ENCODE peak calls at places on chromosomes 3 and 15, in seven cellular contexts. N is cardiac fibroblast; Z is AG10803; X is stimulated activated naive CD8-positive, alpha-beta T cell treated with anti-CD3 and anti-CD28 coated beads, Interleukin-15, amount 100 ng/mL, for 72 hours; B is glutamatergic neuron; G is endothelial cell; H is activated naive CD4-positive, alpha-beta T cell treated with anti-CD3 and anti-CD28 coated beads, Interleukin-2, amount 10 ng/mL, durations not matched to agents 7 days and 5 days. Q is an unnamed sample.

GRCh38 chr15:70672081-70672480 is 91.3 kb downstream of the UACA start:
- DNase-seq in X (no peak), Z (peak; percentile 51), B (no peak), G (no peak), H (no peak), N (no peak), Q (no peak)

GRCh38 chr3:50327943-50328691 is at the start of gene TUSC2:
- DNase-seq in N (peak; percentile 97), Z (peak; percentile 94), G (peak; percentile 93), B (peak; percentile 97), X (peak; percentile 89), H (peak; percentile 97), Q (peak; percentile 96)

GRCh38 chr15:78599189-78599588 is 21.6 kb downstream of the CHRNA3 start:
- DNase-seq in G (no peak), Z (no peak), X (no peak), B (no peak), H (no peak), N (no peak), Q (no peak)

GRCh38 chr15:86491118-86491517 is 411.4 kb downstream of the AGBL1 start:
- DNase-seq in G (no peak), Z (no peak), H (no peak), X (no peak), B (no peak), N (no peak), Q (no peak)

GRCh38 chr3:131795382-131796085 is 239.3 kb downstream of the CPNE4 start:
- DNase-seq in Z (no peak), X (no peak), B (no peak), H (no peak), G (no peak), N (peak; percentile 51), Q (no peak)

GRCh38 chr3:39288300-39288808 is 8.5 kb upstream of the CX3CR1 start:
- DNase-seq in N (peak; percentile 76), B (peak; percentile 87), Z (peak; percentile 60), G (peak; percentile 89), H (peak; percentile 90), X (peak; percentile 80), Q (peak; percentile 93)

GRCh38 chr15:68991723-68992122 is 22.8 kb upstream of the NOX5 start:
- DNase-seq in B (no peak), N (peak; percentile 60), X (no peak), G (no peak), H (no peak), Z (no peak), Q (no peak)

GRCh38 chr3:178672263-178672662 is 136.0 kb downstream of the KCNMB2 start:
- DNase-seq in B (no peak), G (no peak), Z (peak; percentile 3), X (no peak), H (no peak), N (no peak), Q (no peak)

GRCh38 chr3:159724627-159725026 is 264.0 kb upstream of the IL12A start:
- DNase-seq in G (no peak), Z (peak; percentile 65), H (no peak), N (no peak), X (no peak), B (no peak), Q (peak; percentile 40)

GRCh38 chr3:131796558-131796957 is 238.3 kb downstream of the CPNE4 start:
- DNase-seq in H (no peak), G (no peak), Z (no peak), N (no peak), B (no peak), X (no peak), Q (no peak)

GRCh38 chr3:46844851-46845250 is 18.4 kb downstream of the MYL3 start:
- DNase-seq in X (no peak), Z (no peak), G (no peak), N (no peak), B (no peak), H (no peak), Q (no peak)

GRCh38 chr3:171878441-171879225 is 35.5 kb downstream of the TMEM212 start:
- DNase-seq in X (no peak), N (peak; percentile 84), B (no peak), Z (peak; percentile 89), G (no peak), H (no peak), Q (peak; percentile 49)

GRCh38 chr3:173395073-173395411 is 2.5 kb upstream of the NLGN1 start:
- DNase-seq in B (no peak), H (no peak), N (no peak), X (no peak), Z (no peak), G (no peak), Q (no peak)